ENCODE peak calls at places on chromosome 3, in four cellular contexts. K is CD8-positive, alpha-beta T cell; E is substantia nigra; P is breast epithelium. C is an unnamed sample.

GRCh38 chr3:16907245-16907644 is 22.5 kb downstream of the PLCL2 start:
- DNase-seq in E (no peak), P (no peak), K (no peak), C (no peak)

GRCh38 chr3:159839561-159840379 is 148.9 kb upstream of the IL12A start:
- DNase-seq in K (no peak), P (no peak), E (peak; percentile 64), C (peak; percentile 83)

GRCh38 chr3:73552700-73553099 is 72.0 kb downstream of the PDZRN3 start:
- DNase-seq in E (no peak), P (no peak), K (no peak), C (no peak)

GRCh38 chr3:53715815-53716483 is 130.3 kb downstream of the CHDH start:
- DNase-seq in E (no peak), P (no peak), K (no peak), C (no peak)

GRCh38 chr3:79148786-79149185 is 619.0 kb downstream of the ROBO1 start:
- DNase-seq in K (no peak), P (no peak), E (no peak), C (no peak)

GRCh38 chr3:70358978-70359580 is 46.6 kb upstream of the MDFIC2 start:
- DNase-seq in K (no peak), E (no peak), P (no peak), C (no peak)

GRCh38 chr3:83063457-83063856 is 1302.0 kb upstream of the GBE1 start:
- DNase-seq in K (no peak), P (no peak), E (no peak), C (no peak)

GRCh38 chr3:108477511-108478147 is 32.8 kb downstream of the MYH15 start:
- DNase-seq in K (peak; percentile 47), E (peak; percentile 10), P (no peak), C (no peak)

GRCh38 chr3:115698851-115699535 is 75.7 kb downstream of the GAP43 start:
- DNase-seq in K (no peak), E (no peak), P (no peak), C (no peak)

GRCh38 chr3:115697263-115698053 is 74.1 kb downstream of the GAP43 start:
- DNase-seq in K (no peak), E (no peak), P (no peak), C (no peak)

GRCh38 chr3:115702598-115702997 is 79.3 kb downstream of the GAP43 start:
- DNase-seq in K (no peak), P (no peak), E (no peak), C (no peak)

GRCh38 chr3:115695081-115695480 is 71.8 kb downstream of the GAP43 start:
- DNase-seq in E (no peak), P (no peak), K (no peak), C (no peak)

DNA sequence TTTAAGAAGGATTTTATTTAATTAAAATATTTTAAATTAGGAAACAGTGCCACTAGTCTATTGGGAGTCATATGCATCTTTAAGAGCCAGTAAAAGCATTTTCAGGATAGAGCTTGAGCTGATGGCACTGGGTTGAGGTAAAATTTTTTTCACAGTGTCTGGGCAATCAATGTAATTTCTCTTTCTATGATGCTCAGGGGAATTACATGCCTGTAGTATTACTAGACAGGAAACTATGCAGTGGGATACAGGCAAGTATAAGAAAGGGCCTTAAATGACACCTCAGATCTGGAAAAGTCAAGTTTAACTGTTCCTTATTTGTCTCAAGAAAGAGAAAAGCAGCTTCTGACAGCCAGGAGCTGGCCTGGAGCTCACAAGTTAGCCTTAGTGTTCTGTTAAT is 76.4 kb downstream of the GAP43 start:
- DNase-seq in E (no peak), P (no peak), K (no peak), C (no peak)
- H3K27ac ChIP-seq in E (no peak overlapping the region), P (no peak overlapping the region), K (no peak overlapping the region), C (no peak overlapping the region)

GRCh38 chr3:99862208-99862607 is 44.5 kb downstream of the CMSS1 start:
- DNase-seq in E (no peak), P (no peak), K (no peak), C (no peak)
- H3K27ac ChIP-seq in E (no peak overlapping the region), P (peak overlapping the region; percentile 17), K (no peak overlapping the region), C (no peak overlapping the region)

DNA sequence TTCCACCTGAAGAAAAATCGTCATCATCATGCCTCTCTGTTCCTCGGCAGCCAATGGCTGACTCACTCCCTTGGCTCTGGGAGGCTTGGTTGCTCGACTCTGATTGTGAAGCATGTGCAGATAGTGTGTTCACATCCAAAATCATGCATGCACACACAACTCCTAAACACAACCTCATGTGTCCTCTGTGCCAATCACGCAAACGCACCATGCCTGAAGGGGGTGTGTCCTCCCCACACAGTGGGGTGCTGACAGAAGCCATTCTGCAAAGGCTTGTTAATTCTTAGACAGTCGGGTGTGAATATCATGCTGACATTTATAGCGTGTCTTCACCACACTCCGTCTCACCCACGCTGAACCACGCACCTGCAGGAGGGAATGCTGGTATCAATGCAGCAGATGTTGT is 11.4 kb upstream of the CCDC174 start:
- DNase-seq in E (no peak), P (no peak), K (no peak), C (no peak)
- H3K27ac ChIP-seq in E (no peak overlapping the region), P (no peak overlapping the region), K (no peak overlapping the region), C (no peak overlapping the region)

DNA sequence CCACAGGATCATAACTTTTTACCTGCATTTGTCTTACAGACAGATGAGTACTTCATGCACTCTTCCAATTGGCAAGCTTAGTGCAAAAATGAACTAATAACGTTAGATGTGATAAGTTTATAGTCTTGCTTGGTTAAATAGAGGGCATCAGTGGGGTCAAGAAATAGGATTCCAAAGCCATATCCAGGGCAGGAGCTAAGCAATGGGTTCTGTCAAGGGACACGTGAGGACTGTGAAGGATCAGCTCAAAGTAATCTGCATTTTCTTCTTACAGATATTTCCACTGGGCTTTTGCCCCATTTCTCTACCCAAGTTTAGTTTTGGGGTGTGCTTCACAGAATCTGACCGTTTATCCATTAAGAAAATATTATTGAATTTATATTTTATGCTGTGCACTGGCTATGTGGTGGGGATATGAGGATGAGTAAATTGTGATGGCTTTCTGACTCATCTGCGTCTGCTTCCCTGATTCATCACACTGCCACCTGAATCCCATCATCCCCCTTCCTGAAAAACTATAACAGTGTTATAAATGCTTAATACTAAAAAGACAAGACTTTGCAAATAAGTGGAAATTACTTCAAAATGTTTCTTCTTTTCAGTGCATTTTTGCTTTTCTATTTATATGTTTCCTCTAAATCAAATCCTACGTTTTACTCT is 17.5 kb downstream of the PPP2R3A start:
- DNase-seq in P (no peak), K (no peak), E (no peak), C (no peak)
- H3K27ac ChIP-seq in P (no peak overlapping the region), K (no peak overlapping the region), E (no peak overlapping the region), C (no peak overlapping the region)

DNA sequence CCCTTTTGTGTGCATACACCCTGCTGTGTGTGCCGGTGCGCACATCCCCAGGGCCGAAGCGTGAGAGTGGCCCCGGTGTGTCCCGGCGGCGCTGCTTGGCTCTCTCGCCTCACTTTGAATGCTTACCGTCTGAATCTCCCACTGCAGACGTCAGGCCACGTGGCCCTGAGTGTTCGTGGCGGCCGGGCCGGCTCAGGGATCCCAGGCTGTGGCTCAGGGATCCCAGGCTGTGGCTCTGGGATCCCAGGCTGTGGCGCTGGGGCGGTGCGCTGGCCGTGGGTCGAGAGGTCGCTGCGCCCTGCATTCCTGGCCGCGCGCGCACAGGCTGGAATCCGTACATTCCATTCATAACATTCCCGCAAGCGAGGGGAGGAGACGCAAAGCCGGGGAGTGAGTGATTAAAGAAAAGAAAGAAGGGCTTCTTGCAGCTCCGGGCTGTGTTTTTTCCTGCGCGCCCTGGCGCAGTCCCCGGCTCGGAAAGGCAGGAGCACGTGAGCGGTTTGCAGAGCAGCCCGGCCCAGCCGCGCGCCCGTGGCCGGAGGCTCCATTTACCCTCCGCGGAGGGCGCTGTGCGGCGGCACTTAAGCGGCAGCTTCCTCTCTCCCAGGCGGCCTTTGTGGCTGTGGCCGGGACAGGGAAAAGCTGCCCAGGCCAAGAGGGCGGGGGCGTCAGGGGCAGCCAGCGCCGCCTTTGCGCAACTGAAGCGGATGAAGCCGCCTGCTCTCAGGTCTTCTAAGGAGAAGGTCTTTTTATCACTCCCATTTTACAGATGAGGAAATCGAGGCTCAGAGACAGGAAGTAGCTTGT is 87.0 kb upstream of the ALDH1L1 start:
- DNase-seq in K (no peak), E (peak; percentile 55), P (peak; percentile 74), C (peak; percentile 85)
- H3K27ac ChIP-seq in K (no peak overlapping the region), E (peak overlapping the region; percentile 49), P (peak overlapping the region; percentile 77), C (peak overlapping the region; percentile 83)

DNA sequence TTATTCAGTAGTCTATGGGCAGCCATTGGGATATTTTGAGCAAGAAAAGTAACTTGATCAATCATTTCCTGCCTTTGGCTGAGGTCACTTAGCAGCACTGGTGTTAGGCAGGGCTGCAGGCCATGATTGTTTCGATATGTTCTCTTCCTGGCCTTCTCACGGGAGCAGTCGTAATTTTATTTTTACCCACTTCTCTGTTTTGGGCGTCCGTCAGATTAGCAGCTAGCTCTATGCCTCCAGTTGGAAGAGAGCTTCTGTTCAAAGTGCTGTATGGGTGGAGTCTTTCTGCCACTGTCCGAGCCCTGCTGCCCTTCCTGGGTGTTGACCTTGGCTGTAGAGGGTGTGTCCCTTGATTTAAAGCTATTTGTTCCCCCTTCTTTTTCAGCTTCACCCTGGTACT is 123.4 kb upstream of the ROPN1 start:
- DNase-seq in E (no peak), P (no peak), K (no peak), C (no peak)
- H3K27ac ChIP-seq in E (no peak overlapping the region), P (peak overlapping the region; percentile 0), K (no peak overlapping the region), C (peak overlapping the region; percentile 22)

GRCh38 chr3:51637941-51638471 is 33.0 kb upstream of the TEX264 start:
- DNase-seq in P (no peak), K (peak; percentile 35), E (no peak), C (no peak)
- H3K27ac ChIP-seq in P (no peak overlapping the region), K (no peak overlapping the region), E (no peak overlapping the region), C (no peak overlapping the region)

GRCh38 chr3:37859908-37860199 is 1.8 kb upstream of the CTDSPL start:
- DNase-seq in K (no peak), E (no peak), P (peak; percentile 50), C (no peak)
- H3K27ac ChIP-seq in K (no peak overlapping the region), E (peak overlapping the region; percentile 18), P (peak overlapping the region; percentile 99), C (peak overlapping the region; percentile 91)

GRCh38 chr3:14834121-14834520 is 15.4 kb downstream of the FGD5 start:
- DNase-seq in P (no peak), E (no peak), K (no peak), C (no peak)

GRCh38 chr3:14837188-14837587 is 18.4 kb downstream of the FGD5 start:
- DNase-seq in E (no peak), K (no peak), P (no peak), C (no peak)

GRCh38 chr3:14837864-14838263 is 19.1 kb downstream of the FGD5 start:
- DNase-seq in E (no peak), P (no peak), K (no peak), C (no peak)

GRCh38 chr3:14834807-14835466 is 16.2 kb downstream of the FGD5 start:
- DNase-seq in E (no peak), P (no peak), K (no peak), C (no peak)

GRCh38 chr3:14836049-14836468 is 17.3 kb downstream of the FGD5 start:
- DNase-seq in P (no peak), K (no peak), E (no peak), C (no peak)
- H3K27ac ChIP-seq in P (peak overlapping the region; percentile 86), K (no peak overlapping the region), E (no peak overlapping the region), C (peak overlapping the region; percentile 58)

GRCh38 chr3:112637700-112638099 is 3.2 kb downstream of the CCDC80 start:
- DNase-seq in K (no peak), E (no peak), P (no peak), C (no peak)
- H3K27ac ChIP-seq in K (no peak overlapping the region), E (no peak overlapping the region), P (peak overlapping the region; percentile 80), C (no peak overlapping the region)